ENCODE peak calls at places on chromosomes 16 and 17, in seven cellular contexts. H, R, F, B, X, Z and G are unnamed samples.

GRCh38 chr17:9725575-9725974 is 65.8 kb downstream of the DHRS7C start:
- DNase-seq in F (no peak), H (no peak), Z (no peak), R (no peak), X (no peak), B (no peak), G (peak; percentile 8)

GRCh38 chr17:7809086-7809790 is 24.8 kb upstream of the KDM6B start:
- DNase-seq in B (no peak), Z (no peak), R (no peak), H (no peak), F (no peak), X (no peak), G (no peak)

GRCh38 chr17:1060991-1061390 is 64.1 kb downstream of the TIMM22 start:
- DNase-seq in Z (peak; percentile 87), B (no peak), F (no peak), X (no peak), H (no peak), R (peak; percentile 99), G (peak; percentile 97)

GRCh38 chr17:42191209-42191608 is 3.1 kb downstream of the GHDC start:
- DNase-seq in H (no peak), X (no peak), B (no peak), R (no peak), Z (no peak), F (no peak), G (no peak)

GRCh38 chr17:8341456-8341855 is 1.8 kb downstream of the ODF4 start:
- DNase-seq in H (no peak), X (no peak), Z (no peak), B (no peak), F (no peak), R (no peak), G (no peak)

GRCh38 chr16:14364386-14365199 is 265.5 kb downstream of the PARN start:
- DNase-seq in B (no peak), Z (peak; percentile 35), F (no peak), H (no peak), R (peak; percentile 68), X (no peak), G (peak; percentile 96)

GRCh38 chr17:29019475-29020181 is 13.8 kb upstream of the SEZ6 start:
- DNase-seq in F (no peak), H (no peak), X (no peak), Z (peak; percentile 31), B (no peak), R (no peak), G (no peak)

GRCh38 chr17:9669551-9670008 is 24.3 kb downstream of the USP43 start:
- DNase-seq in X (no peak), B (no peak), Z (peak; percentile 29), H (no peak), F (no peak), R (no peak), G (no peak)

GRCh38 chr17:50560931-50561750 is 626 bp downstream of the CACNA1G start:
- DNase-seq in F (no peak), R (no peak), H (no peak), B (no peak), X (no peak), Z (no peak), G (no peak)

DNA sequence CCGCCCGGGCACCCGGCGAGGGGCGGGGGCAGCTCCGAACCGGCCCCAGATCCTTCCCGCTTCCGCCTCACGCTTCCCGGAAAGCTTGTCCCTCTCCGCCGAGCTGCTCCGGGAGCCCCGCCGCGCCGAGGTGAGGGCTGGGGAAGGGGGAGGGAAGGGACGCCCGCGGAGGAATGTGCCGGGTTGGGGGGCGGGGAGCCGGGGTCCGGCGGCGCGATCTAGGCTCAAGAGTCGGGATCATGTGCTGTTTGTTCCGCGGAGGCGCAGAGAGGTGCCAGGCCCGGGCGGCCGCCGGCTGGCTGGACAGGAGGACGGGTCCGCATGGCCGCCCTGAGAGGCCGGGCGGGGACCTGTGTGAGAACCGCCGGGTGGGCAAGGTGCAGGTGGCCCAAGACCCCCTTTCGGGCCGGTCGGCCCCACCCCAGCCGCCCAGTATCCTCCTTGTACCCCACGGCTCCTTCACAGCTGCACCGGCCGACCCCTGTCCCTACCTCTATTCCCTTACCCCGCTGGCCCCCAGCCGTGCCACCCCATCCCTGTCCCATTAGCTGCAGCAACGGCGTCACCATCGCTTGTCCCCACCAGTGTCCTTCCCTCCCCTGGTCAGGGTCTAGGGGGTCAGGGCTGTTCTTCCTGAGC is 396 bp downstream of the KIF1C start:
- DNase-seq in F (peak; percentile 70), X (peak; percentile 11), R (no peak), H (peak; percentile 55), B (no peak), Z (peak; percentile 58), G (peak; percentile 13)
- H3K4me3 ChIP-seq in F (peak overlapping the region; percentile 92), X (peak overlapping the region; percentile 80), R (peak overlapping the region; percentile 75), H (peak overlapping the region; percentile 96), B (peak overlapping the region; percentile 36), Z (peak overlapping the region; percentile 93), G (peak overlapping the region; percentile 69)

GRCh38 chr17:49024523-49024922 is 27.3 kb downstream of the IGF2BP1 start:
- DNase-seq in B (no peak), R (no peak), Z (no peak), H (no peak), X (no peak), F (no peak), G (no peak)
- H3K4me3 ChIP-seq in B (no peak overlapping the region), R (no peak overlapping the region), Z (no peak overlapping the region), H (no peak overlapping the region), X (no peak overlapping the region), F (no peak overlapping the region), G (no peak overlapping the region)

GRCh38 chr17:39212200-39212810 is 12.2 kb downstream of the RPL19 start:
- DNase-seq in R (no peak), B (no peak), X (no peak), Z (no peak), F (no peak), H (no peak), G (no peak)

GRCh38 chr17:39209317-39210092 is 9.4 kb downstream of the RPL19 start:
- DNase-seq in R (peak; percentile 57), F (peak; percentile 69), B (peak; percentile 48), Z (peak; percentile 67), X (peak; percentile 57), H (peak; percentile 54), G (peak; percentile 59)

GRCh38 chr17:39208136-39208535 is 8.1 kb downstream of the RPL19 start:
- DNase-seq in R (no peak), F (no peak), Z (no peak), H (peak; percentile 39), X (no peak), B (no peak), G (no peak)

GRCh38 chr17:39208893-39209292 is 8.8 kb downstream of the RPL19 start:
- DNase-seq in B (no peak), R (no peak), H (peak; percentile 84), F (no peak), X (no peak), Z (peak; percentile 36), G (no peak)

GRCh38 chr17:39210093-39210434 is 10.0 kb downstream of the RPL19 start:
- DNase-seq in F (no peak), H (no peak), X (no peak), Z (no peak), R (no peak), B (no peak), G (no peak)
- H3K4me3 ChIP-seq in F (peak overlapping the region; percentile 66), H (peak overlapping the region; percentile 36), X (peak overlapping the region; percentile 41), Z (peak overlapping the region; percentile 43), R (peak overlapping the region; percentile 10), B (no peak overlapping the region), G (peak overlapping the region; percentile 32)

GRCh38 chr16:75494696-75495601 is at the start of gene CHST6:
- DNase-seq in Z (no peak), R (peak; percentile 38), F (peak; percentile 41), H (peak; percentile 59), X (no peak), B (no peak), G (peak; percentile 33)
- H3K4me3 ChIP-seq in Z (peak within 1 kb of the TSS; percentile 22), R (peak within 1 kb of the TSS; percentile 54), F (peak within 1 kb of the TSS; percentile 63), H (peak within 1 kb of the TSS; percentile 54), X (peak within 1 kb of the TSS; percentile 35), B (no peak within 1 kb of the TSS), G (peak within 1 kb of the TSS; percentile 53)

GRCh38 chr17:63538693-63539595 is 11.3 kb upstream of the DCAF7 start:
- DNase-seq in F (no peak), B (no peak), R (no peak), H (no peak), X (no peak), Z (no peak), G (no peak)
- H3K4me3 ChIP-seq in F (peak overlapping the region; percentile 48), B (no peak overlapping the region), R (no peak overlapping the region), H (no peak overlapping the region), X (no peak overlapping the region), Z (no peak overlapping the region), G (no peak overlapping the region)

GRCh38 chr16:7116734-7117133 is 215.9 kb upstream of the RBFOX1 start:
- DNase-seq in R (no peak), B (no peak), H (no peak), F (no peak), X (no peak), Z (no peak), G (no peak)

GRCh38 chr16:7115898-7116297 is 216.7 kb upstream of the RBFOX1 start:
- DNase-seq in F (no peak), Z (no peak), X (no peak), R (no peak), H (no peak), B (no peak), G (no peak)

GRCh38 chr16:7113949-7114348 is 218.7 kb upstream of the RBFOX1 start:
- DNase-seq in H (no peak), Z (no peak), R (no peak), X (no peak), F (no peak), B (no peak), G (no peak)
- H3K4me3 ChIP-seq in H (no peak overlapping the region), Z (no peak overlapping the region), R (no peak overlapping the region), X (no peak overlapping the region), F (no peak overlapping the region), B (no peak overlapping the region), G (no peak overlapping the region)